ENCODE peak calls at places on chromosomes 11 and 22, in seven cellular contexts. Q, G, S, K, L, R and B are unnamed samples.

GRCh38 chr11:103927535-103927934 is 108.9 kb upstream of the DDI1 start:
- DNase-seq in R (no peak), K (no peak), L (no peak), Q (peak), G (no peak), S (no peak), B (no peak)

GRCh38 chr11:4851033-4851432 is 2.0 kb upstream of the OR51S1 start:
- DNase-seq in L (no peak), G (no peak), Q (no peak), R (no peak), S (no peak), K (no peak), B (no peak)

GRCh38 chr11:7484645-7485044 is 661 bp upstream of the OLFML1 start:
- DNase-seq in L (no peak), S (no peak), R (no peak), Q (no peak), G (no peak), K (no peak), B (no peak)

GRCh38 chr11:77038825-77039326 is 4.7 kb downstream of the B3GNT6 start:
- DNase-seq in R (no peak), G (no peak), K (no peak), Q (no peak), S (no peak), L (no peak), B (no peak)

GRCh38 chr11:134125507-134125906 is 56.6 kb downstream of the JAM3 start:
- DNase-seq in K (no peak), L (no peak), G (no peak), Q (no peak), S (no peak), R (no peak), B (no peak)

GRCh38 chr22:41398921-41399320 is 17.2 kb downstream of the TEF start:
- DNase-seq in L (no peak), R (no peak), G (no peak), K (no peak), S (no peak), Q (no peak), B (no peak)

GRCh38 chr11:7582338-7582985 is 68.7 kb downstream of the PPFIBP2 start:
- DNase-seq in G (no peak), Q (no peak), S (no peak), L (no peak), R (no peak), K (no peak), B (peak)

GRCh38 chr11:74949748-74950127 is 672 bp downstream of the SPCS2 start:
- DNase-seq in R (no peak), Q (peak), S (no peak), L (no peak), K (no peak), G (no peak), B (no peak)

GRCh38 chr11:73175551-73176144 is 33.5 kb upstream of the FCHSD2 start:
- DNase-seq in G (peak), Q (no peak), L (no peak), K (no peak), S (no peak), R (no peak), B (no peak)

GRCh38 chr11:58513747-58514367 is 6.0 kb upstream of the OR5B21 start:
- DNase-seq in Q (peak), S (no peak), R (no peak), G (no peak), K (no peak), L (peak), B (no peak)

GRCh38 chr22:37345863-37346514 is 63.7 kb downstream of the CYTH4 start:
- DNase-seq in K (no peak), R (no peak), G (peak), Q (no peak), S (no peak), L (no peak), B (no peak)

GRCh38 chr11:1829039-1829820 is 5.6 kb upstream of the SYT8 start:
- DNase-seq in K (no peak), S (no peak), L (no peak), G (no peak), R (no peak), Q (no peak), B (no peak)

GRCh38 chr11:127524618-127525017 is 524.0 kb upstream of the KIRREL3 start:
- DNase-seq in G (no peak), L (no peak), Q (no peak), S (no peak), K (no peak), R (no peak), B (no peak)

GRCh38 chr22:19041403-19042074 is 80.7 kb downstream of the DGCR2 start:
- DNase-seq in S (no peak), Q (no peak), K (no peak), L (no peak), G (no peak), R (no peak), B (no peak)